ENCODE peak calls at places on chromosomes 1 and 21, in ten cellular contexts. N is mesothelial cell of epicardium; G is IMR-90; P is HFFc6; T is PC-3; Z is GM04504; H is activated naive CD8-positive, alpha-beta T cell treated with anti-CD3 and anti-CD28 coated beads for 36 hours; D is NB4; U is left ventricle myocardium inferior; I is stimulated activated CD8-positive, alpha-beta memory T cell treated with anti-CD3 and anti-CD28 coated beads, Interleukin-15, amount 100 ng/mL, for 1 hour. B is an unnamed sample.

GRCh38 chr21:35895598-35895997 is 164.7 kb downstream of the SETD4 start:
- DNase-seq in D (no peak), T (no peak), P (no peak), H (no peak), I (no peak), N (no peak), U (no peak), G (no peak), Z (no peak), B (no peak)

GRCh38 chr1:15717418-15718131 is 18.5 kb upstream of the SLC25A34 start:
- DNase-seq in D (no peak), G (no peak), Z (no peak), P (no peak), U (no peak), N (no peak), I (no peak), T (no peak), H (no peak), B (no peak)

GRCh38 chr1:178871551-178872320 is 859 bp upstream of the ANGPTL1 start:
- DNase-seq in D (no peak), G (no peak), Z (no peak), N (no peak), U (no peak), T (no peak), I (no peak), P (no peak), H (no peak), B (no peak)

GRCh38 chr1:29255134-29255666 is 18.9 kb downstream of the PTPRU start:
- DNase-seq in Z (no peak), H (no peak), P (no peak), G (no peak), T (no peak), D (no peak), I (no peak), U (no peak), N (no peak), B (no peak)

GRCh38 chr1:229059671-229060079 is 211.2 kb upstream of the RAB4A start:
- DNase-seq in Z (no peak), I (no peak), G (peak), P (no peak), N (no peak), D (no peak), H (no peak), T (peak), U (peak), B (no peak)

GRCh38 chr1:234617135-234617985 is 7.4 kb upstream of the IRF2BP2 start:
- DNase-seq in N (no peak), P (no peak), Z (no peak), T (no peak), G (no peak), U (no peak), H (no peak), I (no peak), D (peak), B (no peak)

GRCh38 chr1:19878637-19878985 is 3.6 kb upstream of the OTUD3 start:
- DNase-seq in G (no peak), D (no peak), P (no peak), U (no peak), I (no peak), T (no peak), H (no peak), N (no peak), Z (no peak), B (no peak)

GRCh38 chr1:31790140-31790539 is 25.7 kb downstream of the SPOCD1 start:
- DNase-seq in P (no peak), U (no peak), I (no peak), H (no peak), N (no peak), G (no peak), Z (no peak), T (no peak), D (no peak), B (no peak)

GRCh38 chr1:165303415-165303814 is 53.1 kb downstream of the LMX1A start:
- DNase-seq in P (no peak), H (no peak), I (no peak), D (peak), G (no peak), Z (no peak), N (no peak), T (no peak), U (peak), B (no peak)

GRCh38 chr1:184253921-184254320 is 132.9 kb upstream of the C1orf21 start:
- DNase-seq in Z (no peak), N (no peak), G (no peak), I (no peak), P (no peak), D (no peak), T (no peak), H (no peak), U (no peak), B (no peak)

GRCh38 chr21:34885636-34886553 is 163.2 kb downstream of the RUNX1 start:
- DNase-seq in H (peak), Z (no peak), T (peak), N (no peak), D (no peak), G (no peak), I (no peak), P (no peak), U (no peak), B (no peak)

GRCh38 chr1:1631793-1632420 is at the start of gene MMP23B:
- DNase-seq in N (no peak), P (no peak), I (no peak), Z (no peak), U (peak), D (peak), H (no peak), T (peak), G (no peak), B (no peak)

GRCh38 chr1:27297903-27298302 is 24.1 kb upstream of the TMEM222 start:
- DNase-seq in T (no peak), H (no peak), U (no peak), G (no peak), P (no peak), N (no peak), Z (no peak), I (no peak), D (no peak), B (peak)

GRCh38 chr1:180863158-180863775 is 49.4 kb upstream of the KIAA1614 start:
- DNase-seq in T (peak), H (no peak), I (no peak), D (peak), P (peak), N (no peak), U (no peak), G (peak), Z (peak), B (no peak)

GRCh38 chr1:6688757-6689156 is 12.9 kb downstream of the DNAJC11 start:
- DNase-seq in G (peak), Z (no peak), I (no peak), U (no peak), D (peak), P (no peak), H (no peak), T (no peak), N (no peak), B (no peak)

GRCh38 chr21:17264182-17264581 is 248.7 kb upstream of the CXADR start:
- DNase-seq in I (no peak), N (no peak), G (no peak), P (no peak), Z (no peak), H (no peak), D (no peak), U (no peak), T (no peak), B (no peak)

GRCh38 chr1:209335090-209335692 is 248.3 kb upstream of the CAMK1G start:
- DNase-seq in D (peak), T (peak), I (no peak), H (no peak), U (no peak), G (peak), Z (no peak), P (peak), N (no peak), B (no peak)

GRCh38 chr1:231663211-231663792 is 36.7 kb downstream of the DISC1 start:
- DNase-seq in I (no peak), U (no peak), Z (no peak), G (peak), T (no peak), H (no peak), P (no peak), D (peak), N (no peak), B (no peak)

GRCh38 chr1:23568608-23569383 is 9.5 kb upstream of the ID3 start:
- DNase-seq in G (no peak), U (no peak), P (no peak), N (no peak), Z (no peak), D (no peak), H (no peak), I (no peak), T (no peak), B (no peak)

GRCh38 chr21:45997205-45997494 is 15.6 kb downstream of the COL6A1 start:
- DNase-seq in T (no peak), G (no peak), N (no peak), P (no peak), D (no peak), H (no peak), U (no peak), I (no peak), Z (no peak), B (no peak)

GRCh38 chr1:175801979-175802378 is 58.6 kb upstream of the TNR start:
- DNase-seq in N (no peak), H (no peak), T (no peak), P (no peak), I (no peak), U (no peak), D (no peak), G (no peak), Z (no peak), B (no peak)

GRCh38 chr21:17451364-17451869 is 61.4 kb upstream of the CXADR start:
- DNase-seq in U (no peak), Z (peak), H (no peak), D (peak), P (peak), I (no peak), G (peak), N (no peak), T (peak), B (no peak)

GRCh38 chr1:112866151-112866550 is 89.8 kb downstream of the SLC16A1 start:
- DNase-seq in U (no peak), I (no peak), N (no peak), H (no peak), G (peak), P (peak), T (peak), D (no peak), Z (no peak), B (no peak)

GRCh38 chr1:213295860-213296259 is 244.8 kb downstream of the RPS6KC1 start:
- DNase-seq in I (no peak), D (no peak), G (no peak), H (no peak), N (no peak), U (no peak), P (no peak), T (no peak), Z (no peak), B (no peak)

GRCh38 chr1:63049135-63049534 is 265.2 kb downstream of the ATG4C start:
- DNase-seq in U (no peak), D (no peak), Z (no peak), G (no peak), I (no peak), N (no peak), P (no peak), H (no peak), T (no peak), B (no peak)

GRCh38 chr1:150444232-150444631 is 43.0 kb upstream of the TARS2 start:
- DNase-seq in I (no peak), P (no peak), D (no peak), N (no peak), G (no peak), Z (no peak), T (no peak), H (no peak), U (no peak), B (no peak)

GRCh38 chr1:17045623-17046022 is 8.2 kb downstream of the SDHB start:
- DNase-seq in H (no peak), U (no peak), D (no peak), P (no peak), N (no peak), Z (no peak), I (no peak), T (no peak), G (no peak), B (no peak)

GRCh38 chr21:23887709-23888303 is 1719.5 kb downstream of the MRPL39 start:
- DNase-seq in H (peak), Z (no peak), P (no peak), U (no peak), T (no peak), I (no peak), G (no peak), N (no peak), D (peak), B (no peak)